ENCODE peak calls at places on chromosomes 2 and 18, in seven cellular contexts. I is fibroblast of lung; Q is upper lobe of right lung; D is right atrium auricular region; F is BE2C; C is HCT116; J is naive thymus-derived CD4-positive, alpha-beta T cell. H is an unnamed sample. For H3K4me1, the result is how much of the 10 kb centered on the place peaks cover.

GRCh38 chr2:20677301-20678176 is 10.6 kb downstream of the GDF7 start:
- DNase-seq in I (no peak), Q (no peak), D (no peak), F (no peak), C (no peak), J (no peak), H (no peak)

GRCh38 chr2:64019975-64020281 is 700 bp upstream of the VPS54 start:
- DNase-seq in I (no peak), Q (no peak), D (no peak), F (no peak), C (no peak), J (no peak), H (no peak)

GRCh38 chr18:72460210-72460680 is 83.9 kb downstream of the CBLN2 start:
- DNase-seq in I (peak), Q (no peak), D (no peak), F (no peak), C (no peak), J (no peak), H (no peak)

GRCh38 chr2:162212366-162212765 is 30.9 kb downstream of the FAP start:
- DNase-seq in I (no peak), Q (no peak), D (no peak), F (no peak), C (no peak), J (no peak), H (no peak)

GRCh38 chr2:193371200-193371599 is 1176.5 kb upstream of the TMEFF2 start:
- DNase-seq in I (no peak), Q (no peak), D (no peak), F (no peak), C (no peak), J (no peak), H (no peak)

GRCh38 chr2:191645807-191646611 is 31.9 kb upstream of the NABP1 start:
- DNase-seq in I (no peak), Q (no peak), D (no peak), F (no peak), C (no peak), J (no peak), H (no peak)

GRCh38 chr2:118246726-118247125 is 158.5 kb downstream of the INSIG2 start:
- DNase-seq in I (peak), Q (no peak), D (peak), F (no peak), C (no peak), J (no peak), H (no peak)

GRCh38 chr2:172704072-172704936 is 31.3 kb upstream of the RAPGEF4 start:
- DNase-seq in I (no peak), Q (no peak), D (no peak), F (no peak), C (no peak), J (no peak), H (peak)

GRCh38 chr2:54741250-54741649 is 17.8 kb downstream of the EML6 start:
- DNase-seq in I (peak), Q (no peak), D (no peak), F (no peak), C (no peak), J (no peak), H (no peak)

GRCh38 chr2:54738281-54738680 is 14.8 kb downstream of the EML6 start:
- DNase-seq in I (no peak), Q (no peak), D (no peak), F (no peak), C (no peak), J (no peak), H (no peak)

GRCh38 chr2:54740333-54740732 is 16.9 kb downstream of the EML6 start:
- DNase-seq in I (peak), Q (no peak), D (no peak), F (no peak), C (no peak), J (no peak), H (no peak)
- H3K4me1 ChIP-seq in I (under half), Q (under half), D (under half), F (under half), C (under half), J (under half), H (under half)

GRCh38 chr2:65416321-65416720 is 16.1 kb downstream of the SPRED2 start:
- DNase-seq in I (no peak), Q (no peak), D (no peak), F (no peak), C (no peak), J (no peak), H (no peak)
- H3K4me1 ChIP-seq in I (under half), Q (under half), D (under half), F (under half), C (under half), J (under half), H (under half)

GRCh38 chr2:177254433-177255226 is 9.9 kb downstream of the NFE2L2 start:
- DNase-seq in I (peak), Q (no peak), D (no peak), F (peak), C (peak), J (no peak), H (peak)

GRCh38 chr2:177256026-177256425 is 8.5 kb downstream of the NFE2L2 start:
- DNase-seq in I (no peak), Q (no peak), D (no peak), F (no peak), C (no peak), J (no peak), H (no peak)

GRCh38 chr2:177255227-177255601 is 9.3 kb downstream of the NFE2L2 start:
- DNase-seq in I (no peak), Q (no peak), D (no peak), F (no peak), C (no peak), J (no peak), H (no peak)

GRCh38 chr2:177252808-177253531 is 11.6 kb downstream of the NFE2L2 start:
- DNase-seq in I (no peak), Q (no peak), D (no peak), F (no peak), C (no peak), J (no peak), H (no peak)

DNA sequence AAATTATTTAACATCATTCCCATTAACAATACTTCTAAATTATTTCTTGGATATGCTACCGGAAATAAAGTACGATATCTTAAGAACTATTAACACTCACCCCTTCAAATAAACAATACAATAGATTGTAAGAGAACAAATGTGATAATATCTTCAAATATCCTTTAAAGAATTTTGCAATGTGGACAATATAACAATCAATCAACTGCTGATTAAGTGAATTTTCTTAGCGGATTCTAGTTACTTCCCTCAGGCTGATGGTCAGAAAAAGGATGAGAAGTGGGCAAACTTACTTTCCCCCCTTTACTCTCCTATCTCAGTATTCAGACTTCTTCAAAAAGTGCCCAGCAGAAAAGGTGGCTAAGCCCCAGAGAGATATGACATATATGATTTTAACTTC is 10.8 kb downstream of the NFE2L2 start:
- DNase-seq in I (no peak), Q (no peak), D (no peak), F (no peak), C (no peak), J (no peak), H (no peak)
- H3K4me1 ChIP-seq in I (under half), Q (half or more), D (under half), F (under half), C (half or more), J (under half), H (half or more)

DNA sequence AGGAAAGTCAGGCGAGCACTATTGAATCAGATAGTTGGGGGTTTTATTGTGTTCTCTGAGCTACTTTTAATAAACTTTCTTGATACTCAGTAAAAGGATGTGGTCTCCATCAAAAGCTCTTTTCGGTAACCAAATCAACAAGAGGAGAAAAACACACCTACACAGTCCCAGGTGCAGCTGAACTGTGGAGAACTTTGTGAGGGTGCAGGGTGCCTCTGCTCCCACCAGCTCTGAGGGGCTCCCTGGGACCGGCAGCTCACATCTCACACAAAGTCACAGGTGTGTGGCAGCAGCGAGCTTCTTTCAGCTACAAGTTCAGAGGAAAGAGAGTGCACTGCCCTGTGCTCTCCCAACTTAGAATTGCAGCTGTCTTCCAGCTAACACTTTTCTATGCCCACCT is 650.4 kb downstream of the RNF144A start:
- DNase-seq in I (no peak), Q (no peak), D (no peak), F (no peak), C (no peak), J (peak), H (no peak)
- H3K4me1 ChIP-seq in I (under half), Q (under half), D (under half), F (under half), C (under half), J (under half), H (under half)

GRCh38 chr18:63188063-63188462 is 131.5 kb downstream of the BCL2 start:
- DNase-seq in I (no peak), Q (no peak), D (no peak), F (no peak), C (no peak), J (no peak), H (no peak)

GRCh38 chr18:63186520-63186919 is 133.0 kb downstream of the BCL2 start:
- DNase-seq in I (no peak), Q (no peak), D (no peak), F (no peak), C (no peak), J (no peak), H (no peak)

GRCh38 chr18:63183952-63184351 is 135.6 kb downstream of the BCL2 start:
- DNase-seq in I (no peak), Q (no peak), D (no peak), F (no peak), C (no peak), J (no peak), H (no peak)

GRCh38 chr18:63186934-63187574 is 132.5 kb downstream of the BCL2 start:
- DNase-seq in I (no peak), Q (no peak), D (no peak), F (no peak), C (no peak), J (no peak), H (no peak)

DNA sequence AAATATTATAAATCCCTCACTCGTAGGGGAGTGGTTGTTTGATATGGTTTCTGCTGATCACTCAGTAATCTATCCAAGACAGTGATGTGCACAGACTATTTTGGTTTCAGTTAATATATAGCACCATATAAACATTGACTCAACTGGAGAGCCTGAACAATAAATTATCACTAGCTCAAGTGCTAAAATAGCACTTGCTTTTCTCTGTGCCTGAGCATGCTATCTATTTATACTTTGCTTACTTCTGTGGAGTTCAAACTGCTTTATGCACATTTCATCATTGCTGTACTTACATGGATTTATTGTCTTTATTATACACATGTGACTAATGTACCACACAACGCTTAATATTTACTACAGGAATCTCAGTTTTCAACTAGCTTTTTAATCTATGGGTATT is 133.6 kb downstream of the BCL2 start:
- DNase-seq in I (no peak), Q (no peak), D (no peak), F (no peak), C (no peak), J (no peak), H (no peak)
- H3K4me1 ChIP-seq in I (under half), Q (under half), D (under half), F (under half), C (under half), J (under half), H (under half)

GRCh38 chr18:36758623-36759022 is 70.2 kb downstream of the TPGS2 start:
- DNase-seq in I (no peak), Q (peak), D (no peak), F (no peak), C (no peak), J (no peak), H (no peak)

GRCh38 chr18:36759167-36759776 is 69.5 kb downstream of the TPGS2 start:
- DNase-seq in I (no peak), Q (peak), D (no peak), F (no peak), C (no peak), J (no peak), H (no peak)

GRCh38 chr18:36760598-36760997 is 68.2 kb downstream of the TPGS2 start:
- DNase-seq in I (no peak), Q (peak), D (no peak), F (no peak), C (no peak), J (no peak), H (no peak)

GRCh38 chr18:36761186-36761698 is 67.6 kb downstream of the TPGS2 start:
- DNase-seq in I (no peak), Q (peak), D (no peak), F (no peak), C (no peak), J (no peak), H (no peak)

GRCh38 chr18:36762074-36762473 is 66.7 kb downstream of the TPGS2 start:
- DNase-seq in I (peak), Q (no peak), D (no peak), F (no peak), C (no peak), J (no peak), H (no peak)
- H3K4me1 ChIP-seq in I (under half), Q (under half), D (under half), F (under half), C (under half), J (under half), H (under half)

H was measured in SJSA1.